ENCODE peak calls at places on chromosomes 5 and 9, in nine cellular contexts. One of them, this sample, is unnamed.

GRCh38 chr5:140327589-140327988 is 18.8 kb downstream of the HBEGF start:
- DNase-seq in psoas muscle: no peak
- DNase-seq in HT-29: no peak
- DNase-seq in dermis blood vessel endothelial cell: peak
- DNase-seq in OCI-LY7: peak
- DNase-seq in body of pancreas: no peak
- DNase-seq in mesenchymal stem cell: peak
- DNase-seq in GM10248: no peak
- DNase-seq in stimulated activated naive CD4-positive, alpha-beta T cell: no peak
- DNase-seq in this sample: peak

GRCh38 chr9:34929506-34930102 is 28.5 kb upstream of the PHF24 start:
- DNase-seq in GM10248: peak
- DNase-seq in dermis blood vessel endothelial cell: peak
- DNase-seq in HT-29: peak
- DNase-seq in OCI-LY7: peak
- DNase-seq in stimulated activated naive CD4-positive, alpha-beta T cell: no peak
- DNase-seq in mesenchymal stem cell: peak
- DNase-seq in body of pancreas: peak
- DNase-seq in psoas muscle: no peak
- DNase-seq in this sample: peak

GRCh38 chr5:157574456-157575095 is 999 bp downstream of the ADAM19 start:
- DNase-seq in body of pancreas: no peak
- DNase-seq in psoas muscle: peak
- DNase-seq in stimulated activated naive CD4-positive, alpha-beta T cell: no peak
- DNase-seq in HT-29: no peak
- DNase-seq in mesenchymal stem cell: peak
- DNase-seq in dermis blood vessel endothelial cell: no peak
- DNase-seq in GM10248: peak
- DNase-seq in OCI-LY7: peak
- DNase-seq in this sample: no peak

GRCh38 chr9:122188369-122188768 is 28.7 kb downstream of the MORN5 start:
- DNase-seq in stimulated activated naive CD4-positive, alpha-beta T cell: no peak
- DNase-seq in psoas muscle: no peak
- DNase-seq in HT-29: no peak
- DNase-seq in mesenchymal stem cell: no peak
- DNase-seq in OCI-LY7: no peak
- DNase-seq in dermis blood vessel endothelial cell: no peak
- DNase-seq in body of pancreas: no peak
- DNase-seq in GM10248: no peak
- DNase-seq in this sample: no peak

GRCh38 chr9:105054488-105054887 is 126.5 kb upstream of the ABCA1 start:
- DNase-seq in stimulated activated naive CD4-positive, alpha-beta T cell: no peak
- DNase-seq in OCI-LY7: no peak
- DNase-seq in psoas muscle: no peak
- DNase-seq in GM10248: no peak
- DNase-seq in body of pancreas: peak
- DNase-seq in mesenchymal stem cell: peak
- DNase-seq in HT-29: no peak
- DNase-seq in dermis blood vessel endothelial cell: peak
- DNase-seq in this sample: no peak

GRCh38 chr9:125989090-125989501 is 241.9 kb downstream of the PBX3 start:
- DNase-seq in stimulated activated naive CD4-positive, alpha-beta T cell: no peak
- DNase-seq in body of pancreas: no peak
- DNase-seq in psoas muscle: peak
- DNase-seq in HT-29: no peak
- DNase-seq in GM10248: no peak
- DNase-seq in OCI-LY7: no peak
- DNase-seq in dermis blood vessel endothelial cell: no peak
- DNase-seq in mesenchymal stem cell: no peak
- DNase-seq in this sample: no peak

GRCh38 chr5:158691576-158691975 is 408.1 kb downstream of the EBF1 start:
- DNase-seq in stimulated activated naive CD4-positive, alpha-beta T cell: no peak
- DNase-seq in dermis blood vessel endothelial cell: no peak
- DNase-seq in GM10248: no peak
- DNase-seq in OCI-LY7: no peak
- DNase-seq in body of pancreas: no peak
- DNase-seq in psoas muscle: no peak
- DNase-seq in mesenchymal stem cell: no peak
- DNase-seq in HT-29: no peak
- DNase-seq in this sample: no peak

GRCh38 chr9:96661711-96662110 is 6.6 kb upstream of the PRXL2C start:
- DNase-seq in psoas muscle: no peak
- DNase-seq in dermis blood vessel endothelial cell: no peak
- DNase-seq in GM10248: no peak
- DNase-seq in stimulated activated naive CD4-positive, alpha-beta T cell: no peak
- DNase-seq in mesenchymal stem cell: peak
- DNase-seq in HT-29: no peak
- DNase-seq in body of pancreas: no peak
- DNase-seq in OCI-LY7: no peak
- DNase-seq in this sample: no peak

GRCh38 chr5:71533614-71534013 is 53.5 kb upstream of the MCCC2 start:
- DNase-seq in stimulated activated naive CD4-positive, alpha-beta T cell: no peak
- DNase-seq in HT-29: no peak
- DNase-seq in OCI-LY7: peak
- DNase-seq in mesenchymal stem cell: peak
- DNase-seq in GM10248: peak
- DNase-seq in psoas muscle: no peak
- DNase-seq in dermis blood vessel endothelial cell: peak
- DNase-seq in body of pancreas: no peak
- DNase-seq in this sample: peak

GRCh38 chr5:168897387-168898122 is 318.4 kb upstream of the PANK3 start:
- DNase-seq in psoas muscle: no peak
- DNase-seq in stimulated activated naive CD4-positive, alpha-beta T cell: no peak
- DNase-seq in dermis blood vessel endothelial cell: no peak
- DNase-seq in HT-29: no peak
- DNase-seq in body of pancreas: no peak
- DNase-seq in OCI-LY7: no peak
- DNase-seq in mesenchymal stem cell: no peak
- DNase-seq in GM10248: no peak
- DNase-seq in this sample: no peak

GRCh38 chr5:163661358-163661757 is 155.9 kb downstream of the MAT2B start:
- DNase-seq in OCI-LY7: no peak
- DNase-seq in dermis blood vessel endothelial cell: no peak
- DNase-seq in stimulated activated naive CD4-positive, alpha-beta T cell: no peak
- DNase-seq in psoas muscle: no peak
- DNase-seq in body of pancreas: no peak
- DNase-seq in mesenchymal stem cell: no peak
- DNase-seq in HT-29: peak
- DNase-seq in GM10248: no peak
- DNase-seq in this sample: no peak

GRCh38 chr5:159448-160172 is 31.7 kb upstream of the LRRC14B start:
- DNase-seq in GM10248: no peak
- DNase-seq in OCI-LY7: no peak
- DNase-seq in body of pancreas: no peak
- DNase-seq in dermis blood vessel endothelial cell: peak
- DNase-seq in stimulated activated naive CD4-positive, alpha-beta T cell: no peak
- DNase-seq in psoas muscle: no peak
- DNase-seq in mesenchymal stem cell: peak
- DNase-seq in HT-29: no peak
- DNase-seq in this sample: no peak

GRCh38 chr9:128891354-128892222 is 9.7 kb downstream of the LRRC8A start:
- DNase-seq in mesenchymal stem cell: no peak
- DNase-seq in stimulated activated naive CD4-positive, alpha-beta T cell: no peak
- DNase-seq in dermis blood vessel endothelial cell: peak
- DNase-seq in OCI-LY7: no peak
- DNase-seq in GM10248: no peak
- DNase-seq in HT-29: no peak
- DNase-seq in psoas muscle: no peak
- DNase-seq in body of pancreas: no peak
- DNase-seq in this sample: no peak

GRCh38 chr9:85408494-85408893 is 333.3 kb downstream of the AGTPBP1 start:
- DNase-seq in OCI-LY7: no peak
- DNase-seq in body of pancreas: no peak
- DNase-seq in mesenchymal stem cell: no peak
- DNase-seq in psoas muscle: no peak
- DNase-seq in stimulated activated naive CD4-positive, alpha-beta T cell: no peak
- DNase-seq in HT-29: peak
- DNase-seq in GM10248: no peak
- DNase-seq in dermis blood vessel endothelial cell: no peak
- DNase-seq in this sample: no peak

GRCh38 chr9:137240321-137240840 is 706 bp upstream of the TUBB4B start:
- DNase-seq in GM10248: peak
- DNase-seq in dermis blood vessel endothelial cell: peak
- DNase-seq in stimulated activated naive CD4-positive, alpha-beta T cell: peak
- DNase-seq in body of pancreas: peak
- DNase-seq in mesenchymal stem cell: peak
- DNase-seq in OCI-LY7: peak
- DNase-seq in HT-29: peak
- DNase-seq in psoas muscle: peak
- DNase-seq in this sample: peak

GRCh38 chr5:104199771-104200170 is 637.2 kb upstream of the NUDT12 start:
- DNase-seq in stimulated activated naive CD4-positive, alpha-beta T cell: no peak
- DNase-seq in psoas muscle: no peak
- DNase-seq in body of pancreas: no peak
- DNase-seq in OCI-LY7: no peak
- DNase-seq in mesenchymal stem cell: no peak
- DNase-seq in GM10248: no peak
- DNase-seq in dermis blood vessel endothelial cell: no peak
- DNase-seq in HT-29: no peak
- DNase-seq in this sample: no peak

GRCh38 chr9:130860458-130861316 is 25.6 kb downstream of the ABL1 start:
- DNase-seq in stimulated activated naive CD4-positive, alpha-beta T cell: no peak
- DNase-seq in OCI-LY7: no peak
- DNase-seq in body of pancreas: peak
- DNase-seq in mesenchymal stem cell: peak
- DNase-seq in dermis blood vessel endothelial cell: peak
- DNase-seq in GM10248: no peak
- DNase-seq in psoas muscle: peak
- DNase-seq in HT-29: no peak
- DNase-seq in this sample: peak

GRCh38 chr9:73038613-73039012 is 85.8 kb upstream of the ALDH1A1 start:
- DNase-seq in psoas muscle: peak
- DNase-seq in body of pancreas: peak
- DNase-seq in dermis blood vessel endothelial cell: no peak
- DNase-seq in HT-29: peak
- DNase-seq in GM10248: no peak
- DNase-seq in stimulated activated naive CD4-positive, alpha-beta T cell: no peak
- DNase-seq in mesenchymal stem cell: peak
- DNase-seq in OCI-LY7: no peak
- DNase-seq in this sample: no peak